ENCODE peak calls at places on chromosome 6, in five cellular contexts. One of them, this sample, is unnamed.

GRCh38 chr6:7996538-7997225 is 67.5 kb downstream of the BLOC1S5 start:
- DNase-seq in fibroblast of lung: peak; percentile 85
- DNase-seq in neural progenitor cell: no peak
- DNase-seq in IMR-90: peak; percentile 78
- DNase-seq in HepG2: peak; percentile 31
- DNase-seq in this sample: no peak

GRCh38 chr6:34273242-34273805 is 24.5 kb upstream of the SMIM29 start:
- DNase-seq in fibroblast of lung: peak; percentile 11
- DNase-seq in neural progenitor cell: no peak
- DNase-seq in IMR-90: peak; percentile 26
- DNase-seq in HepG2: peak; percentile 46
- DNase-seq in this sample: no peak

GRCh38 chr6:168557512-168557911 is 116.5 kb downstream of the SMOC2 start:
- DNase-seq in fibroblast of lung: no peak
- DNase-seq in neural progenitor cell: no peak
- DNase-seq in IMR-90: no peak
- DNase-seq in HepG2: no peak
- DNase-seq in this sample: no peak

GRCh38 chr6:11085758-11086435 is 7.7 kb upstream of the SMIM13 start:
- DNase-seq in fibroblast of lung: peak; percentile 11
- DNase-seq in neural progenitor cell: no peak
- DNase-seq in IMR-90: peak; percentile 79
- DNase-seq in HepG2: no peak
- DNase-seq in this sample: no peak

GRCh38 chr6:53059648-53060589 is 5.3 kb upstream of the FBXO9 start:
- DNase-seq in fibroblast of lung: no peak
- DNase-seq in neural progenitor cell: peak; percentile 60
- DNase-seq in IMR-90: no peak
- DNase-seq in HepG2: no peak
- DNase-seq in this sample: no peak

GRCh38 chr6:138817799-138818198 is 21.9 kb downstream of the ECT2L start:
- DNase-seq in fibroblast of lung: peak; percentile 41
- DNase-seq in neural progenitor cell: peak; percentile 71
- DNase-seq in IMR-90: peak; percentile 81
- DNase-seq in HepG2: no peak
- DNase-seq in this sample: peak; percentile 87

GRCh38 chr6:3454206-3455016 is 2.4 kb downstream of the SLC22A23 start:
- DNase-seq in fibroblast of lung: no peak
- DNase-seq in neural progenitor cell: no peak
- DNase-seq in IMR-90: no peak
- DNase-seq in HepG2: peak; percentile 48
- DNase-seq in this sample: no peak

GRCh38 chr6:108872001-108872974 is 24.1 kb downstream of the ARMC2 start:
- DNase-seq in fibroblast of lung: no peak
- DNase-seq in neural progenitor cell: peak; percentile 57
- DNase-seq in IMR-90: no peak
- DNase-seq in HepG2: no peak
- DNase-seq in this sample: no peak

GRCh38 chr6:47188588-47189021 is 121.1 kb downstream of the TNFRSF21 start:
- DNase-seq in fibroblast of lung: peak; percentile 57
- DNase-seq in neural progenitor cell: no peak
- DNase-seq in IMR-90: peak; percentile 78
- DNase-seq in HepG2: peak; percentile 95
- DNase-seq in this sample: no peak

GRCh38 chr6:122730775-122731386 is 48.6 kb upstream of the FABP7 start:
- DNase-seq in fibroblast of lung: peak; percentile 67
- DNase-seq in neural progenitor cell: peak; percentile 55
- DNase-seq in IMR-90: peak; percentile 54
- DNase-seq in HepG2: peak; percentile 41
- DNase-seq in this sample: no peak

GRCh38 chr6:156720739-156721714 is 56.2 kb upstream of the ARID1B start:
- DNase-seq in fibroblast of lung: no peak
- DNase-seq in neural progenitor cell: peak; percentile 42
- DNase-seq in IMR-90: peak; percentile 31
- DNase-seq in HepG2: peak; percentile 24
- DNase-seq in this sample: peak; percentile 88

GRCh38 chr6:47126647-47127339 is 84.7 kb upstream of the ADGRF1 start:
- DNase-seq in fibroblast of lung: no peak
- DNase-seq in neural progenitor cell: no peak
- DNase-seq in IMR-90: no peak
- DNase-seq in HepG2: peak; percentile 91
- DNase-seq in this sample: peak; percentile 74

GRCh38 chr6:97947841-97948240 is 664.8 kb upstream of the MMS22L start:
- DNase-seq in fibroblast of lung: peak; percentile 3
- DNase-seq in neural progenitor cell: no peak
- DNase-seq in IMR-90: peak; percentile 10
- DNase-seq in HepG2: peak; percentile 1
- DNase-seq in this sample: no peak

GRCh38 chr6:79812195-79812594 is 135.2 kb downstream of the ELOVL4 start:
- DNase-seq in fibroblast of lung: no peak
- DNase-seq in neural progenitor cell: no peak
- DNase-seq in IMR-90: no peak
- DNase-seq in HepG2: no peak
- DNase-seq in this sample: peak; percentile 58

GRCh38 chr6:107219851-107220250 is 104.5 kb upstream of the BEND3 start:
- DNase-seq in fibroblast of lung: no peak
- DNase-seq in neural progenitor cell: no peak
- DNase-seq in IMR-90: no peak
- DNase-seq in HepG2: no peak
- DNase-seq in this sample: no peak

GRCh38 chr6:130282234-130282995 is 59.7 kb upstream of the SAMD3 start:
- DNase-seq in fibroblast of lung: peak; percentile 63
- DNase-seq in neural progenitor cell: peak; percentile 49
- DNase-seq in IMR-90: peak; percentile 45
- DNase-seq in HepG2: peak; percentile 9
- DNase-seq in this sample: no peak

GRCh38 chr6:166556871-166557322 is 29.6 kb downstream of the RAMACL start:
- DNase-seq in fibroblast of lung: peak; percentile 92
- DNase-seq in neural progenitor cell: peak; percentile 33
- DNase-seq in IMR-90: peak; percentile 65
- DNase-seq in HepG2: no peak
- DNase-seq in this sample: no peak

GRCh38 chr6:149210376-149210775 is 107.1 kb upstream of the TAB2 start:
- DNase-seq in fibroblast of lung: peak; percentile 69
- DNase-seq in neural progenitor cell: no peak
- DNase-seq in IMR-90: peak; percentile 77
- DNase-seq in HepG2: no peak
- DNase-seq in this sample: no peak

GRCh38 chr6:70415660-70416059 is 2.4 kb downstream of the FAM135A start:
- DNase-seq in fibroblast of lung: no peak
- DNase-seq in neural progenitor cell: no peak
- DNase-seq in IMR-90: no peak
- DNase-seq in HepG2: no peak
- DNase-seq in this sample: no peak
- H3K9ac ChIP-seq in fibroblast of lung: no peak overlapping the region
- H3K9ac ChIP-seq in neural progenitor cell: no peak overlapping the region
- H3K9ac ChIP-seq in IMR-90: no peak overlapping the region
- H3K9ac ChIP-seq in HepG2: no peak overlapping the region
- H3K9ac ChIP-seq in this sample: no peak overlapping the region

DNA sequence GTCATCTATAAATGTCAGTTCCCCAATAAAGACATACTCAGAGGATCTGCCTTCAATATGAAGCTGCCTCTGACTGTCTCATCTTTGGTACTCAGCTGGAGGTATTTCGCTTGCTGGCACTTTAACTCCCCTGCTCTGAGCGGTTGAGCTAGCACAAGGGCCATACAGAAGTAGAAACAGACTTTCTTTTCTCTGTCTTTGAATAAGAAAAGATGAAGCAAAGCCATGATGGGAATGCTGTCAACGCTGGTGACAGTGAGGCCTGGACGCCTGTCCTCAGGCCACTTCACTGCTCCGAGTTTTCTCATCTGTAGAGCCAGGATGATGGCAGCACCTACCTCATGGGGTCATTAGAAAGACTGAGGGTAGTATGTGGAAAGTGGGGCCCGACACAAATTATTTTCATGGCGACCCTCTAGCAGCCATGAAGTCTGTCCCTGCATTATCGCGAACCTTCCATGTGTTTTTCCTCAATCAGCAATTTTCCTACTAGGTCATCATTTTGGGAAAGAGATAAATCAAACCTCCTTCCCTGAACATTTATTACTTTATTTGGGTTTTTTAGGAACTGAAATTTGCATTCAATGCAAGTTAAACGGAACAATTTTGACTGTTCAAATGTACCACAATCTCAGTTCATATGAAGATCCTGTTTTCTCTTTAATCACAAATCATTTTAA is 55.8 kb upstream of the SNX9 start:
- DNase-seq in fibroblast of lung: no peak
- DNase-seq in neural progenitor cell: no peak
- DNase-seq in IMR-90: no peak
- DNase-seq in HepG2: no peak
- DNase-seq in this sample: no peak
- H3K4me3 ChIP-seq in fibroblast of lung: no peak overlapping the region
- H3K4me3 ChIP-seq in neural progenitor cell: no peak overlapping the region
- H3K4me3 ChIP-seq in IMR-90: no peak overlapping the region
- H3K4me3 ChIP-seq in HepG2: no peak overlapping the region
- H3K4me3 ChIP-seq in this sample: no peak overlapping the region

DNA sequence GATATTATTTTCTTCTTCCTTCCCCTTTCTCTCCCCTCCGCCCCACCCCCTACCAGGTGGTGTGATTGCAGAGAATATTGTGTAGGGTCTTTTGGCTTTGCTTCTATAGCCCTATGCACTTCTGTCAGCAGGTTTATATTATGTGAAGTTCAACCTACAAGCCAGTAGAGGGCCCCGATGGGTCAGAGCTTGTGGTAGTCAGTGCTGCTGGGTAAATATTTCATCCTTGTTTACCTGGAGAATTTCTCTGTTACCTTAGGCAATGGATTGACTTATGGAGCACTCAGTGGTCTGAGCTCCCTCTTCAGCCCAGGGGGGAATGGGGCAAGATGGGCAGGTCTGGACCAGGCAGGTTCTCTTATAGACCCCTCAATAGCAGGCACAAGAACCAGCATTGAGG is 720.9 kb downstream of the GRIK2 start:
- DNase-seq in fibroblast of lung: no peak
- DNase-seq in neural progenitor cell: peak; percentile 29
- DNase-seq in IMR-90: no peak
- DNase-seq in HepG2: peak; percentile 20
- DNase-seq in this sample: peak; percentile 61
- TF ChIP-seq CTCF in fibroblast of lung: no peak
- TF ChIP-seq CTCF in neural progenitor cell: peak; percentile 59
- TF ChIP-seq CTCF in IMR-90: no peak
- TF ChIP-seq CTCF in HepG2: peak; percentile 42
- TF ChIP-seq CTCF in this sample: peak; percentile 74

GRCh38 chr6:21826460-21826859 is 232.9 kb downstream of the SOX4 start:
- DNase-seq in fibroblast of lung: no peak
- DNase-seq in neural progenitor cell: no peak
- DNase-seq in IMR-90: no peak
- DNase-seq in HepG2: no peak
- DNase-seq in this sample: no peak

GRCh38 chr6:21827425-21828192 is 234.1 kb downstream of the SOX4 start:
- DNase-seq in fibroblast of lung: peak; percentile 35
- DNase-seq in neural progenitor cell: no peak
- DNase-seq in IMR-90: peak; percentile 59
- DNase-seq in HepG2: no peak
- DNase-seq in this sample: no peak

GRCh38 chr6:21823371-21823770 is 229.8 kb downstream of the SOX4 start:
- DNase-seq in fibroblast of lung: no peak
- DNase-seq in neural progenitor cell: no peak
- DNase-seq in IMR-90: no peak
- DNase-seq in HepG2: no peak
- DNase-seq in this sample: no peak

GRCh38 chr6:21826031-21826430 is 232.5 kb downstream of the SOX4 start:
- DNase-seq in fibroblast of lung: no peak
- DNase-seq in neural progenitor cell: peak; percentile 57
- DNase-seq in IMR-90: peak; percentile 42
- DNase-seq in HepG2: peak; percentile 13
- DNase-seq in this sample: peak; percentile 84

DNA sequence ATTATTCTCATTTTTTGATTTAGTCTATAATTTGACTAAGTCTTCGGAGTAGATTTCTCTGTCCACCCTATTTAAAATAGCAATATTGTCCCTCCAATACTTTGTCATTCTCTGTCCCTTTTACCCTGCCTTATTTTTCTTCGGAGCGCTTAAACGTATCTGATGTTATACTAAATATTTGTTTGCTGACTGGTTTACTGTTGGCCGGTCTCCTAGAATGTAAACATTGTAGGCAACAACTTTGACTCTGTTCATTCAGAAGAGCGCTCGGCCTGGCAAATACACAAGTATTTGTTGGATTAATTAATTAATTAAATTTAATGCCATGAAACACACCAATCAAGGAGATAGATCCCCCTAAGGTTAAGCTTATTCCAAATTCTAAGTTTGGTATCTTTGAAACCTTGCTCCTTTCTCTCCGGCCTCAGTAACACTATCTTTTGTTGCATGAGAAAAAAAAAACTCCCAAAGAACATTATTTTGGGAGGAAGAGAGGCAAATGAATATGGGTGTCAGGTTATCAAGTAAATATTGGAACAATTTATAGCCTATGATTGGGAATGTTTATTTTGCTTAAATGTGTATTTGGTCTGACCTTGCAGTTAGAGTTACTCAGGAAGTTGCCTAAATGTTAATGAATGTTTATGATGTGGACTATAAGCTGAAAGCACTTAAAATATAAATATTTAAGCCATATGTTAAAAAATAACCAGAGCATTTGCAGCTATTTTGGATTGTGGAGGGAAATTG is 231.1 kb downstream of the SOX4 start:
- DNase-seq in fibroblast of lung: peak; percentile 60
- DNase-seq in neural progenitor cell: no peak
- DNase-seq in IMR-90: peak; percentile 50
- DNase-seq in HepG2: no peak
- DNase-seq in this sample: no peak
- H3K9ac ChIP-seq in fibroblast of lung: no peak overlapping the region
- H3K9ac ChIP-seq in neural progenitor cell: no peak overlapping the region
- H3K9ac ChIP-seq in IMR-90: no peak overlapping the region
- H3K9ac ChIP-seq in HepG2: no peak overlapping the region
- H3K9ac ChIP-seq in this sample: no peak overlapping the region

GRCh38 chr6:127904160-127904559 is 3.3 kb upstream of the THEMIS start:
- DNase-seq in fibroblast of lung: no peak
- DNase-seq in neural progenitor cell: peak; percentile 19
- DNase-seq in IMR-90: no peak
- DNase-seq in HepG2: no peak
- DNase-seq in this sample: no peak

GRCh38 chr6:127902933-127903332 is 2.1 kb upstream of the THEMIS start:
- DNase-seq in fibroblast of lung: no peak
- DNase-seq in neural progenitor cell: no peak
- DNase-seq in IMR-90: no peak
- DNase-seq in HepG2: no peak
- DNase-seq in this sample: no peak

GRCh38 chr6:127907960-127908640 is 7.2 kb upstream of the THEMIS start:
- DNase-seq in fibroblast of lung: no peak
- DNase-seq in neural progenitor cell: no peak
- DNase-seq in IMR-90: no peak
- DNase-seq in HepG2: no peak
- DNase-seq in this sample: no peak
- H3K4me3 ChIP-seq in fibroblast of lung: no peak overlapping the region
- H3K4me3 ChIP-seq in neural progenitor cell: no peak overlapping the region
- H3K4me3 ChIP-seq in IMR-90: no peak overlapping the region
- H3K4me3 ChIP-seq in HepG2: no peak overlapping the region
- H3K4me3 ChIP-seq in this sample: no peak overlapping the region

DNA sequence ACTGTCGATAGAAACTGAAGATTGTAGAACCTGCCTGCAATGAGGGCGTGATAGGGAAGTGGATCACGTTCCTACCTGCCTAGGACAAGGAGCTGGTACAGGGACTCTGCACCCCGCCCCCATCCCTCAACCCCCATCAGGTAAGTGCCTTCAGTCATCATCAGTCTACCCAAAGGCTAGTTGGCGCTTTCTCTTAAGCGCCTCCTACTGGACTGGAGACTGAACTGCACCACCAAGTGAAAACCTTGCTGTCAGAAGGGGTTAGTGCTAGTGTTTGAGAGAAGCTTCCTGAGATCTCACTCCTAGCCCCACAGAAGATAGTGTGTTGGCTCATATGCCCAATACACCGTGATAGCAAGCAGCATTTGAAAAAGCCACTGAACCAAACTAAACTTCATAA is 706.5 kb upstream of the MAN1A1 start:
- DNase-seq in fibroblast of lung: no peak
- DNase-seq in neural progenitor cell: peak; percentile 34
- DNase-seq in IMR-90: no peak
- DNase-seq in HepG2: no peak
- DNase-seq in this sample: peak; percentile 83
- TF ChIP-seq CTCF in fibroblast of lung: peak; percentile 28
- TF ChIP-seq CTCF in neural progenitor cell: peak; percentile 63
- TF ChIP-seq CTCF in IMR-90: no peak
- TF ChIP-seq CTCF in HepG2: peak; percentile 39
- TF ChIP-seq CTCF in this sample: peak; percentile 77